ENCODE peak calls at places on chromosomes 5 and 9, in five cellular contexts. One of them, this sample, is unnamed.

GRCh38 chr5:29077451-29077850 is 2039.1 kb upstream of the CDH9 start:
- DNase-seq in H1: no peak
- DNase-seq in neuronal stem cell: no peak
- DNase-seq in trophoblast cell: no peak
- DNase-seq in mesenchymal stem cell: no peak
- DNase-seq in this sample: no peak

GRCh38 chr9:5122116-5122515 is 63.3 kb downstream of the INSL6 start:
- DNase-seq in H1: no peak
- DNase-seq in neuronal stem cell: no peak
- DNase-seq in trophoblast cell: no peak
- DNase-seq in mesenchymal stem cell: no peak
- DNase-seq in this sample: no peak

GRCh38 chr9:68690088-68690487 is 15.0 kb upstream of the PIP5K1B start:
- DNase-seq in H1: no peak
- DNase-seq in neuronal stem cell: no peak
- DNase-seq in trophoblast cell: no peak
- DNase-seq in mesenchymal stem cell: peak; percentile 28
- DNase-seq in this sample: no peak

GRCh38 chr5:10485897-10486296 is 44.2 kb downstream of the ROPN1L start:
- DNase-seq in H1: no peak
- DNase-seq in neuronal stem cell: no peak
- DNase-seq in trophoblast cell: no peak
- DNase-seq in mesenchymal stem cell: no peak
- DNase-seq in this sample: no peak

GRCh38 chr5:179113143-179113530 is 53.0 kb downstream of the ZNF354C start:
- DNase-seq in H1: no peak
- DNase-seq in neuronal stem cell: no peak
- DNase-seq in trophoblast cell: no peak
- DNase-seq in mesenchymal stem cell: no peak
- DNase-seq in this sample: no peak

GRCh38 chr9:107229146-107229545 is 53.9 kb upstream of the RAD23B start:
- DNase-seq in H1: no peak
- DNase-seq in neuronal stem cell: no peak
- DNase-seq in trophoblast cell: no peak
- DNase-seq in mesenchymal stem cell: no peak
- DNase-seq in this sample: no peak

GRCh38 chr5:152004095-152004494 is 79.4 kb upstream of the GLRA1 start:
- DNase-seq in H1: no peak
- DNase-seq in neuronal stem cell: no peak
- DNase-seq in trophoblast cell: no peak
- DNase-seq in mesenchymal stem cell: no peak
- DNase-seq in this sample: no peak

GRCh38 chr5:38367410-38367809 is 109.1 kb downstream of the EGFLAM start:
- DNase-seq in H1: no peak
- DNase-seq in neuronal stem cell: no peak
- DNase-seq in trophoblast cell: peak; percentile 13
- DNase-seq in mesenchymal stem cell: no peak
- DNase-seq in this sample: no peak

GRCh38 chr9:76560481-76560891 is 101.5 kb downstream of the GCNT1 start:
- DNase-seq in H1: no peak
- DNase-seq in neuronal stem cell: no peak
- DNase-seq in trophoblast cell: peak; percentile 53
- DNase-seq in mesenchymal stem cell: no peak
- DNase-seq in this sample: no peak

GRCh38 chr5:141475625-141476131 is at the start of gene PCDHGC3:
- DNase-seq in H1: peak; percentile 86
- DNase-seq in neuronal stem cell: no peak
- DNase-seq in trophoblast cell: peak; percentile 68
- DNase-seq in mesenchymal stem cell: peak; percentile 95
- DNase-seq in this sample: peak; percentile 94

GRCh38 chr5:69042915-69043795 is 50.7 kb upstream of the SLC30A5 start:
- DNase-seq in H1: peak; percentile 76
- DNase-seq in neuronal stem cell: peak; percentile 86
- DNase-seq in trophoblast cell: peak; percentile 94
- DNase-seq in mesenchymal stem cell: peak; percentile 90
- DNase-seq in this sample: peak; percentile 83

GRCh38 chr5:128111818-128112448 is 28.4 kb downstream of the SLC12A2 start:
- DNase-seq in H1: no peak
- DNase-seq in neuronal stem cell: no peak
- DNase-seq in trophoblast cell: no peak
- DNase-seq in mesenchymal stem cell: peak; percentile 25
- DNase-seq in this sample: no peak

GRCh38 chr5:163563880-163564279 is 58.5 kb downstream of the MAT2B start:
- DNase-seq in H1: no peak
- DNase-seq in neuronal stem cell: no peak
- DNase-seq in trophoblast cell: no peak
- DNase-seq in mesenchymal stem cell: no peak
- DNase-seq in this sample: peak; percentile 39

GRCh38 chr9:26346942-26347477 is 545.6 kb downstream of the CAAP1 start:
- DNase-seq in H1: no peak
- DNase-seq in neuronal stem cell: no peak
- DNase-seq in trophoblast cell: no peak
- DNase-seq in mesenchymal stem cell: no peak
- DNase-seq in this sample: no peak

GRCh38 chr9:6049798-6050197 is 34.4 kb upstream of the RANBP6 start:
- DNase-seq in H1: no peak
- DNase-seq in neuronal stem cell: no peak
- DNase-seq in trophoblast cell: peak; percentile 21
- DNase-seq in mesenchymal stem cell: no peak
- DNase-seq in this sample: peak; percentile 60

GRCh38 chr9:6805532-6805931 is 47.8 kb downstream of the KDM4C start:
- DNase-seq in H1: peak; percentile 3
- DNase-seq in neuronal stem cell: no peak
- DNase-seq in trophoblast cell: no peak
- DNase-seq in mesenchymal stem cell: peak; percentile 44
- DNase-seq in this sample: no peak

GRCh38 chr9:106717686-106718085 is 145.3 kb upstream of the ZNF462 start:
- DNase-seq in H1: no peak
- DNase-seq in neuronal stem cell: no peak
- DNase-seq in trophoblast cell: peak; percentile 77
- DNase-seq in mesenchymal stem cell: peak; percentile 82
- DNase-seq in this sample: no peak

GRCh38 chr5:88677943-88678779 is 204.8 kb downstream of the MEF2C start:
- DNase-seq in H1: no peak
- DNase-seq in neuronal stem cell: no peak
- DNase-seq in trophoblast cell: no peak
- DNase-seq in mesenchymal stem cell: no peak
- DNase-seq in this sample: peak; percentile 78

GRCh38 chr9:70156729-70157128 is 102.0 kb upstream of the SMC5 start:
- DNase-seq in H1: no peak
- DNase-seq in neuronal stem cell: no peak
- DNase-seq in trophoblast cell: no peak
- DNase-seq in mesenchymal stem cell: peak; percentile 50
- DNase-seq in this sample: no peak

GRCh38 chr5:33892419-33893151 is 795 bp upstream of the ADAMTS12 start:
- DNase-seq in H1: no peak
- DNase-seq in neuronal stem cell: peak; percentile 53
- DNase-seq in trophoblast cell: peak; percentile 3
- DNase-seq in mesenchymal stem cell: peak; percentile 76
- DNase-seq in this sample: peak; percentile 41

GRCh38 chr5:39092581-39093350 is 18.6 kb upstream of the RICTOR start:
- DNase-seq in H1: no peak
- DNase-seq in neuronal stem cell: no peak
- DNase-seq in trophoblast cell: no peak
- DNase-seq in mesenchymal stem cell: peak; percentile 67
- DNase-seq in this sample: no peak

GRCh38 chr5:150599281-150599680 is 41.2 kb upstream of the SYNPO start:
- DNase-seq in H1: no peak
- DNase-seq in neuronal stem cell: no peak
- DNase-seq in trophoblast cell: no peak
- DNase-seq in mesenchymal stem cell: no peak
- DNase-seq in this sample: no peak

GRCh38 chr9:99682870-99683269 is 138.8 kb upstream of the NR4A3 start:
- DNase-seq in H1: no peak
- DNase-seq in neuronal stem cell: no peak
- DNase-seq in trophoblast cell: no peak
- DNase-seq in mesenchymal stem cell: no peak
- DNase-seq in this sample: no peak

GRCh38 chr9:123584202-123585176 is 228.5 kb downstream of the CRB2 start:
- DNase-seq in H1: no peak
- DNase-seq in neuronal stem cell: no peak
- DNase-seq in trophoblast cell: no peak
- DNase-seq in mesenchymal stem cell: no peak
- DNase-seq in this sample: no peak

GRCh38 chr9:87612536-87612935 is 113.4 kb upstream of the CTSL start:
- DNase-seq in H1: no peak
- DNase-seq in neuronal stem cell: no peak
- DNase-seq in trophoblast cell: no peak
- DNase-seq in mesenchymal stem cell: no peak
- DNase-seq in this sample: no peak

GRCh38 chr5:126594077-126594476 is 942 bp downstream of the ALDH7A1 start:
- DNase-seq in H1: no peak
- DNase-seq in neuronal stem cell: no peak
- DNase-seq in trophoblast cell: peak; percentile 93
- DNase-seq in mesenchymal stem cell: peak; percentile 21
- DNase-seq in this sample: no peak

GRCh38 chr5:157714036-157714435 is 17.2 kb upstream of the THG1L start:
- DNase-seq in H1: no peak
- DNase-seq in neuronal stem cell: no peak
- DNase-seq in trophoblast cell: no peak
- DNase-seq in mesenchymal stem cell: peak; percentile 20
- DNase-seq in this sample: no peak

GRCh38 chr9:29212590-29213373 is 1639.5 kb upstream of the C9orf72 start:
- DNase-seq in H1: peak; percentile 79
- DNase-seq in neuronal stem cell: peak; percentile 24
- DNase-seq in trophoblast cell: no peak
- DNase-seq in mesenchymal stem cell: peak; percentile 47
- DNase-seq in this sample: peak; percentile 57

GRCh38 chr5:55456216-55456895 is 78.4 kb downstream of the PLPP1 start:
- DNase-seq in H1: no peak
- DNase-seq in neuronal stem cell: no peak
- DNase-seq in trophoblast cell: no peak
- DNase-seq in mesenchymal stem cell: peak; percentile 22
- DNase-seq in this sample: no peak

GRCh38 chr5:54643679-54644078 is 126.1 kb downstream of the SNX18 start:
- DNase-seq in H1: no peak
- DNase-seq in neuronal stem cell: no peak
- DNase-seq in trophoblast cell: no peak
- DNase-seq in mesenchymal stem cell: peak; percentile 52
- DNase-seq in this sample: no peak

GRCh38 chr5:17218353-17219005 is 1.0 kb downstream of the BASP1 start:
- DNase-seq in H1: peak; percentile 62
- DNase-seq in neuronal stem cell: peak; percentile 20
- DNase-seq in trophoblast cell: peak; percentile 84
- DNase-seq in mesenchymal stem cell: peak; percentile 84
- DNase-seq in this sample: no peak

DNA sequence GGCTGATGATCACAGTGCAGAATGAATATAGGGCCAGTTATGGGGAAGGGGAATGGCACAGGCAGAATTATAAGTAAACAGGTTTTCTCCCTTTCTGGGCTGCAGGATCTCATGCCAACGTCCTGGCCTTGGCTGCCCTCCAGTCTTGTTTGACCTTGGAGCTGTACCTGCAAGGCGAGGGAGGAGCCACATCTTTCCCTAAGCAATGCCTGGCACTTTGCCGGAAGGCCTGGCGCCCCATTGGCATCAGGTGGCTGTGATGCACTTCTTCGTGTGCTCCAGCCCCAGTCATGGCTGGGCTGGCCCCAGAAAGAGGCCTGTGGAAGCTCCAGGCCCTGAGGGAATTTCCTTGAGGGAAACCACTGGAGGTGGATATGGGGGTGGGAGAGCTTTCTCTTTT is 16.7 kb upstream of the IQGAP2 start:
- DNase-seq in H1: no peak
- DNase-seq in neuronal stem cell: no peak
- DNase-seq in trophoblast cell: no peak
- DNase-seq in mesenchymal stem cell: no peak
- DNase-seq in this sample: no peak
- H2AK5ac ChIP-seq in H1: no peak overlapping the region
- H2AK5ac ChIP-seq in neuronal stem cell: no peak overlapping the region
- H2AK5ac ChIP-seq in trophoblast cell: no peak overlapping the region
- H2AK5ac ChIP-seq in mesenchymal stem cell: no peak overlapping the region
- H2AK5ac ChIP-seq in this sample: no peak overlapping the region

GRCh38 chr5:171588790-171589189 is 169.3 kb downstream of the FGF18 start:
- DNase-seq in H1: no peak
- DNase-seq in neuronal stem cell: no peak
- DNase-seq in trophoblast cell: no peak
- DNase-seq in mesenchymal stem cell: no peak
- DNase-seq in this sample: no peak
- H2BK12ac ChIP-seq in H1: no peak overlapping the region
- H2BK12ac ChIP-seq in neuronal stem cell: no peak overlapping the region
- H2BK12ac ChIP-seq in trophoblast cell: no peak overlapping the region
- H2BK12ac ChIP-seq in mesenchymal stem cell: no peak overlapping the region
- H2BK12ac ChIP-seq in this sample: no peak overlapping the region

GRCh38 chr5:114473541-114473940 is 111.7 kb downstream of the KCNN2 start:
- DNase-seq in H1: no peak
- DNase-seq in neuronal stem cell: no peak
- DNase-seq in trophoblast cell: no peak
- DNase-seq in mesenchymal stem cell: no peak
- DNase-seq in this sample: no peak

GRCh38 chr5:114467141-114467540 is 105.3 kb downstream of the KCNN2 start:
- DNase-seq in H1: no peak
- DNase-seq in neuronal stem cell: no peak
- DNase-seq in trophoblast cell: peak; percentile 53
- DNase-seq in mesenchymal stem cell: peak; percentile 15
- DNase-seq in this sample: no peak

GRCh38 chr5:114471529-114471928 is 109.7 kb downstream of the KCNN2 start:
- DNase-seq in H1: no peak
- DNase-seq in neuronal stem cell: no peak
- DNase-seq in trophoblast cell: no peak
- DNase-seq in mesenchymal stem cell: no peak
- DNase-seq in this sample: no peak

DNA sequence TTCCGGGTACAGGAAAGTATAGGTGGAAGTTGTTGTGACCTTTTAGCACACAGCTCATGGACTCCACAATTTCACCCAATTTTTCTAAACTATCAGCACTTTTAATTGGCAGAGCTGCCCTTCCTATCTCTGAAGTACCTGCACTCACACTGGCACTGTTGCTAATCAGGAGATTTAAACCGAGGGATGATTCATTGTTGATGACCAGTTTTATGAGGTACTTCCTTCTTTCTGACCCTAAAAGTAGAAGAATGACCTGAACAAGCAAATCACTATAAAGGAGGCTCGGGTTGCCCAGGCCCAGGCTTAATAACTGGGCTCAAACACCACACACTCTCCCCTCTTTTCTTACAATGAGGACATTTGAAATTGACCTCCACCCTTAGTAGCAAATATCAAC is 105.9 kb downstream of the KCNN2 start:
- DNase-seq in H1: no peak
- DNase-seq in neuronal stem cell: no peak
- DNase-seq in trophoblast cell: no peak
- DNase-seq in mesenchymal stem cell: peak; percentile 14
- DNase-seq in this sample: no peak
- H2AK5ac ChIP-seq in H1: no peak overlapping the region
- H2AK5ac ChIP-seq in neuronal stem cell: no peak overlapping the region
- H2AK5ac ChIP-seq in trophoblast cell: no peak overlapping the region
- H2AK5ac ChIP-seq in mesenchymal stem cell: no peak overlapping the region
- H2AK5ac ChIP-seq in this sample: no peak overlapping the region

DNA sequence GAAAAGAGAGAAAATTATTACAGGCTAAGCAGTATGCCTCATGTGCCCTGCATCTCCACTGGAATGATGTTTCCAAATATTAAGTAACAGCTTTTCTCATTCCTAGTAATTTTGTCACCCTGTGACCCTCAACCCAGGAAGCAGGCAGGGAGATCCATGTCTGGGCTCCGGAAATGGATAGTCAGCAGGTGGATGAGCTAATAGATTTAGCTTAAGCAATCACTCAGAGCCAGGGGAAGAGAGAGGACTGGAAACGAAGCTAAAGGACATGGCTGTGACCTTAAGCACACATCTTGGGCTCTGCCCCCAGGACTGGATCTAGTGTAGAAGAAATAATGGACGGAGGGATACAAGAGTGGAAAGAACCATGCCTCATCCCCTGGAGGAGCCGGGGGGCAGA is 89.5 kb downstream of the ARSB start:
- DNase-seq in H1: no peak
- DNase-seq in neuronal stem cell: no peak
- DNase-seq in trophoblast cell: peak; percentile 40
- DNase-seq in mesenchymal stem cell: peak; percentile 32
- DNase-seq in this sample: no peak
- H2BK12ac ChIP-seq in H1: no peak overlapping the region
- H2BK12ac ChIP-seq in neuronal stem cell: no peak overlapping the region
- H2BK12ac ChIP-seq in trophoblast cell: no peak overlapping the region
- H2BK12ac ChIP-seq in mesenchymal stem cell: no peak overlapping the region
- H2BK12ac ChIP-seq in this sample: no peak overlapping the region

This sample was measured in H9.